ENCODE peak calls at places on chromosomes 12 and 14, in nine cellular contexts. V, U, N, O, X, B, F, R and D are unnamed samples.

GRCh38 chr14:22981090-22982012 is 1.0 kb downstream of the AJUBA start:
- DNase-seq in V (no peak), U (peak), N (no peak), O (peak), X (peak), B (peak), F (no peak), R (peak), D (no peak)

GRCh38 chr12:82745807-82746206 is 59.1 kb downstream of the TMTC2 start:
- DNase-seq in V (no peak), U (peak), N (no peak), O (no peak), X (no peak), B (no peak), F (no peak), R (no peak), D (no peak)

GRCh38 chr14:81268016-81268416 is 47.3 kb upstream of the GTF2A1 start:
- DNase-seq in V (no peak), U (no peak), N (no peak), O (peak), X (no peak), B (peak), F (no peak), R (peak), D (no peak)

GRCh38 chr12:103495783-103496456 is at the start of gene C12orf42:
- DNase-seq in V (no peak), U (peak), N (peak), O (no peak), X (no peak), B (peak), F (no peak), R (peak), D (no peak)

GRCh38 chr12:12202105-12202504 is 64.7 kb downstream of the LRP6 start:
- DNase-seq in V (no peak), U (no peak), N (no peak), O (no peak), X (no peak), B (no peak), F (no peak), R (no peak), D (no peak)

GRCh38 chr14:52443506-52443905 is 108.8 kb downstream of the TXNDC16 start:
- DNase-seq in V (no peak), U (no peak), N (no peak), O (peak), X (no peak), B (peak), F (no peak), R (no peak), D (no peak)

GRCh38 chr14:36767603-36768281 is 106.1 kb downstream of the PAX9 start:
- DNase-seq in V (no peak), U (no peak), N (no peak), O (peak), X (no peak), B (no peak), F (no peak), R (peak), D (no peak)

GRCh38 chr12:3350432-3350831 is 140.6 kb upstream of the PRMT8 start:
- DNase-seq in V (no peak), U (no peak), N (no peak), O (no peak), X (no peak), B (no peak), F (no peak), R (no peak), D (no peak)

GRCh38 chr12:117646595-117646994 is 285.2 kb upstream of the NOS1 start:
- DNase-seq in V (no peak), U (no peak), N (no peak), O (no peak), X (no peak), B (no peak), F (no peak), R (peak), D (no peak)

DNA sequence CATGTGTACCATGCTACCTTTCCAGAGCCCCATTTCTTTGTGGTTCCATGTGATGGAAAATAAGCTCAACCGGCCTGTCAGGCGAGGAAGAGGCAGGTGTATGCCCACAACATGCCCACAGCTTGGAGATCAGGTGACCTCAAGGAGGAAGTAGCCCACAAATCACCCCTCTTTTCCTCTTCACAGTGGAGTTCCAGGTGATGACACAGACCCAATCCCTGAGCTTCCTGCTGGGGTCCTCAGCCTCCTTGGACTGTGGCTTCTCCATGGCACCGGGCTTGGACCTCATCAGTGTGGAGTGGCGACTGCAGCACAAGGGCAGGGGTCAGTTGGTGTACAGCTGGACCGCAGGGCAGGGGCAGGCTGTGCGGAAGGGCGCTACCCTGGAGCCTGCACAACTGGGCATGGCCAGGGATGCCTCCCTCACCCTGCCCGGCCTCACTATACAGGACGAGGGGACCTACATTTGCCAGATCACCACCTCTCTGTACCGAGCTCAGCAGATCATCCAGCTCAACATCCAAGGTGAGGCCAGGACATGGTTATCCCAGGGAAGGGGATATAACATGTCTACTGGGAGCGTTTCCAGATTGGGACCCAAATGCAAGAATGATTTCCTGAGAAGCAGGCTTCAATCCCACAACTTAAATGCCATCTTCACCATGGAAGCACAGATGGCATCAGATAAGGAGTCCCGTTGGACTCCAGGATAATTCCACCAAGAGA is 5.5 kb downstream of the TAPBPL start:
- DNase-seq in V (no peak), U (no peak), N (no peak), O (no peak), X (no peak), B (no peak), F (no peak), R (no peak), D (no peak)
- TF ChIP-seq CTCF in V (no peak), U (no peak), N (no peak), O (no peak), X (no peak), B (no peak), F (no peak), R (no peak), D (no peak)

DNA sequence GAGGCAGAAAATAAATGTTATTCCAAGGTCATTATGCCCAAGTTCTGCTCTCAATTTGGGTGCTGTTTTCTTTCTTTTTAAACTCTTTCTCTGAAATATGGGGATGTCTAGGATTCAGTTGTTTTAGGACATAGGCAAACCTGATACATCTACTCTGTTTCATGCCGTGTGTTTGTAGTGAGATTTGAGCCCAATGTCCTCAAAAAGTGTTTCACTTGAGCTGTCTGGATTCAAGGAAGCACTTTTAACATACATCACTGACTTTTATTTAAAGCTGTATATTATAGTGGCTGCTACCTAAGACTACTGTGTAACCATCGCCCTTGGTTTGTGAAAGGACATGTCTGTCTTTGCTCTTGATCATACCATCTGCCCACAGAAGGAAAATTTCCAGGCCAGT is 709.3 kb upstream of the STXBP6 start:
- DNase-seq in V (no peak), U (no peak), N (no peak), O (no peak), X (no peak), B (no peak), F (no peak), R (no peak), D (no peak)
- TF ChIP-seq CTCF in V (no peak), U (no peak), N (no peak), O (no peak), X (no peak), B (no peak), F (no peak), R (no peak), D (no peak)

GRCh38 chr12:20368653-20369163 is 371 bp downstream of the PDE3A start:
- DNase-seq in V (peak), U (peak), N (peak), O (peak), X (peak), B (peak), F (peak), R (peak), D (peak)

GRCh38 chr12:20367731-20368652 is at the start of gene PDE3A:
- DNase-seq in V (peak), U (peak), N (peak), O (peak), X (peak), B (peak), F (peak), R (peak), D (peak)

GRCh38 chr12:20370841-20371240 is 2.5 kb downstream of the PDE3A start:
- DNase-seq in V (no peak), U (no peak), N (no peak), O (no peak), X (no peak), B (no peak), F (no peak), R (no peak), D (no peak)

GRCh38 chr12:20370001-20370381 is 1.7 kb downstream of the PDE3A start:
- DNase-seq in V (peak), U (peak), N (peak), O (peak), X (no peak), B (peak), F (peak), R (peak), D (peak)

DNA sequence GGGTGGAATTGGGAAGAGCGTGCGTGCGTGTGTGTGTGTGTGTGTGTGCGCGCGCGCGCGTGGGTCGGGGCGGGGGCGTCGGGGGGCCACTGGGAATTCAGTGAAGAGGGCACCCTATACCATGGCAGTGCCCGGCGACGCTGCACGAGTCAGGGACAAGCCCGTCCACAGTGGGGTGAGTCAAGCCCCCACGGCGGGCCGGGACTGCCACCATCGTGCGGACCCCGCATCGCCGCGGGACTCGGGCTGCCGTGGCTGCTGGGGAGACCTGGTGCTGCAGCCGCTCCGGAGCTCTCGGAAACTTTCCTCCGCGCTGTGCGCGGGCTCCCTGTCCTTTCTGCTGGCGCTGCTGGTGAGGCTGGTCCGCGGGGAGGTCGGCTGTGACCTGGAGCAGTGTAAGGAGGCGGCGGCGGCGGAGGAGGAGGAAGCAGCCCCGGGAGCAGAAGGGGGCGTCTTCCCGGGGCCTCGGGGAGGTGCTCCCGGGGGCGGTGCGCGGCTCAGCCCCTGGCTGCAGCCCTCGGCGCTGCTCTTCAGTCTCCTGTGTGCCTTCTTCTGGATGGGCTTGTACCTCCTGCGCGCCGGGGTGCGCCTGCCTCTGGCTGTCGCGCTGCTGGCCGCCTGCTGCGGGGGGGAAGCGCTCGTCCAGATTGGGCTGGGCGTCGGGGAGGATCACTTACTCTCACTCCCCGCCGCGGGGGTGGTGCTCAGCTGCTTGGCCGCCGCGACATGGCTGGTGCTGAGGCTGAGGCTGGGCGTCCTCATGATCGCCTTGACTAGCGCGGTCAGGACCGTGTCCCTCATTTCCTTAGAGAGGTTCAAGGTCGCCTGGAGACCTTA is 1.0 kb downstream of the PDE3A start:
- DNase-seq in V (peak), U (peak), N (peak), O (peak), X (peak), B (peak), F (peak), R (peak), D (peak)
- TF ChIP-seq CTCF in V (peak), U (no peak), N (no peak), O (no peak), X (no peak), B (no peak), F (peak), R (no peak), D (peak)

GRCh38 chr12:26402648-26403047 is 207.3 kb downstream of the SSPN start:
- DNase-seq in V (no peak), U (peak), N (peak), O (peak), X (no peak), B (no peak), F (no peak), R (peak), D (no peak)
- TF ChIP-seq CTCF in V (peak), U (peak), N (peak), O (no peak), X (no peak), B (no peak), F (peak), R (peak), D (no peak)

DNA sequence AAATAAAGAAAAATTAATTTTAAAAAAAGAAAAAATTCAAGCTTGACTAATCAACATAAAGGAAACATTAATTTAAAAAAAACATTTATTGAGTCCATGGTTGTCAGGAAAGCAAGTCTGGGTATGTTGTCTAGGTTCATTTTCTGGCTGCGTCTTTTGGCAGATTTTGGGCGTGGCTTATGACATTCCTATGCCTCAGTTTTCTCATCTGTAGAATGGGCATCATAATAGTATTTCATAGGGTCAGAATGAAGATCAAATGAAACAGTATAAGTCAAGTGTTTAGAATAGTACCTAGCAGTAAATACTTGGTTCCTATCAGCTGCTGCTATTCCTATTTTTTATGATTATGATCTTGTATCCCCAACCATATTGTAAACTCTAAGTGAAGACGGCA is 40.5 kb downstream of the MYO1H start:
- DNase-seq in V (no peak), U (no peak), N (no peak), O (no peak), X (no peak), B (no peak), F (no peak), R (no peak), D (no peak)
- TF ChIP-seq CTCF in V (no peak), U (no peak), N (no peak), O (no peak), X (no peak), B (no peak), F (no peak), R (no peak), D (no peak)

DNA sequence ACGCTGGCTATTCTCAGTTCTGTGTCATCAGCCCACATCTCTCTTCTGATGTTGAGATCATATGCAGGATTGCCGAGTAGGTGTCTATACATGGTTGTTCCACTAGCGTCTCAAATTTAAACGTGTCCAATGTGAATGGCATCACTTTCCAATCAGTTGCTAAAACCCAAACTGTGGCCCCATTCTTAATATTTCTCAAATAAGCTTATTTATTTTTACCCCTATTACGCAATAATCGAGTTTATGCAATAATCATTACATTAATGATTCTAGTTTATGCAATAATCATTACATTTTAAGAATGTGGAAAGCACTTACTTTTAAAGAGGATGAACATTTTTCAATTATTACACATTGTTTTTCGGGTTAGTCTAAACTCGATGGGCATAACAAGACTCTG is 47.8 kb downstream of the ACSS3 start:
- DNase-seq in V (no peak), U (no peak), N (no peak), O (no peak), X (no peak), B (no peak), F (no peak), R (no peak), D (no peak)
- TF ChIP-seq CTCF in V (no peak), U (no peak), N (no peak), O (no peak), X (no peak), B (no peak), F (no peak), R (no peak), D (no peak)

DNA sequence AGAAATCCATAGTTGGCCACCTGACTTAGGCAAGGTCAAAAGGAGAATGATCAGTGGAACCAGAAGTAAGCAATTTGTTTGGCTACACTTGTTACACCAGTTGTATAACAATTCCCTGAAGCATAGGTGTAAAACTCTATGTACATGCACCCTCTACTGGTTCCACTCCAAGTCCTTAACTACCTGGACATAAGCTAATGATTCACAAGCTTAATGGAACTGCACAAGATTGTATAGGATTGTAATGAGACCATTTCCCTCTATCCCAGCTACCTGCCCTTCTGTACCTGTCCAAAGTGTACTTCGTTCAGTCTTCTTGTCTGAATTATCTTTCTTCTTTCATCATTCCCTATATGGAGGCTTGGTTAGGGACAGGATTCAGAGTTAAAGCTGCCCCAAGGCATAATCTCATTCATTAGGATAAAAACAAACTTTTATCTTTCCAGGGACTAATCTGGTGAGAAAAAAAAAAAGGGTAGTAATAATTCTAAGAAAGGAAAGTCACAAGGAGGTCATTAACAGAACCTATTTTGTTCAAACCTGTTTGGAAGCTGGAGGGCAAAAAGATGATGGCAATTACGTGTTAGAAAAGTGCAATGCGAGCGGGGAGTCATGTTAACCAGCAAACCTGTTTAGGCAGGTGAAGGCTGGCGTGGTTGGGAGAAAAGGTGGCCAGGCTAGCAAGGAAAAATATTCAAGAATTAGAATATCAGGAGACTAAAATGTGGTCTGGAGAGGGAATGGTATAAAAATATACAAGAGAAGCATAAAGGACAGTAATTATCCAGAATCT is 2.8 kb upstream of the TMEM52B start:
- DNase-seq in V (no peak), U (no peak), N (peak), O (no peak), X (no peak), B (no peak), F (no peak), R (no peak), D (no peak)
- TF ChIP-seq CTCF in V (no peak), U (no peak), N (peak), O (no peak), X (no peak), B (no peak), F (no peak), R (no peak), D (no peak)

DNA sequence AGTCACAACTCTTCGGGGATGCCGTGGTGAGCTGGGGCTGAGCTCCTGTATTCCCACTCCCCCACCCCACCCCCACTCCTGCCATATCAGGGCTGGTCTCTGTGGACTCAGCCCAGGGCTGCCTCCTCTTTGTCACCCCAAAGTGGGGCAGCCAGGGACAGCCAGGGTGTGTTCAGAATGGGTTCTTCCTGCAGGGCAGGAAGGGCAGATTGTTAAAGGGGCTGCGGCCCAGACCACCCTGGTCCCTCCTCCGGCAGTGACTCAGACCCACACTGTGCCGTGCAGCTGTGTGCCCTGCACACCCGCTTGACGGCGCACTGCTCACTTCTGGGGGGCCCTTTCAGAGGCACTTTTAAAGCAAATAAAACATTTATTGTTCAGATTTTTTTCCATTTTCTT is 9.3 kb downstream of the SLC48A1 start:
- DNase-seq in V (no peak), U (no peak), N (no peak), O (no peak), X (no peak), B (peak), F (no peak), R (no peak), D (no peak)
- TF ChIP-seq CTCF in V (no peak), U (no peak), N (no peak), O (no peak), X (no peak), B (no peak), F (no peak), R (no peak), D (no peak)

GRCh38 chr12:68334136-68334535 is 2.0 kb upstream of the MDM1 start:
- DNase-seq in V (no peak), U (no peak), N (peak), O (no peak), X (no peak), B (no peak), F (no peak), R (peak), D (no peak)
- TF ChIP-seq CTCF in V (peak), U (no peak), N (no peak), O (no peak), X (no peak), B (no peak), F (peak), R (peak), D (no peak)

DNA sequence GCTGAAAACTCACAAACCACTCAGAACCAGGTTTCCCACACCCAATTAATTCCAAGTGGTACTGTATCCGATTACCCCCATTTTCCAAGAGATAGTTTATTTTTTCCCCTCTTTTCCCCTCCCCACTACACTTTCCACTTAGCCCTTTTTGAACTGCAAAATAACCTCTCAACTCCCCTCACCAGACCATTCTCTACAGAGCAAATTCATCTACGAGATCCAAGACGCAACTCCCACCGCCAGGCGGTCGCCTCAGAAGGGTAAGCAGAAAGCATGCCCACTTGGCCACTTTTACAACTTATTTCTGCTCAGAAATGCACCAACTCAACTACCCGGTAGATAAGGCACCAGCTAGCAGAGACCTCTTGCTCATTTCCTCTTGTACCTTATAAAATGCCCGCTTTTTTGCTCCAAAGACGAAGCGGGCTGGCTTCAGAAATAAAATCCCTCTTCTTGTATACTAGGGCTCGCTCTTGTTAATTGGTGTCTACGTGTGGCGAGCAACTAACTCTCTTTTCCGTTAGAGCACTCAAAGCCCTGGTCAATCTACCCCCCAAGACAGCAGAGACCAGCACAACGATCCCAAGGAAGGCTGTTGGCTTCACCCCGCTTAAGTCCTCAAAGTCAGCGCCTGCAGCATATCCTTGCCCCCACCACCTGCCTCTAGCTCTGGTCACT is 910 bp upstream of the SRP54 start:
- DNase-seq in V (no peak), U (peak), N (peak), O (peak), X (peak), B (peak), F (no peak), R (peak), D (peak)
- TF ChIP-seq CTCF in V (peak), U (no peak), N (peak), O (peak), X (peak), B (no peak), F (peak), R (peak), D (no peak)